ENCODE peak calls at places on chromosomes 12 and 14, in eight cellular contexts. D is astrocyte, X is pancreas, N is adrenal gland, E is tibial artery, Y is mucosa of descending colon, V is tibial nerve, J is fibroblast of lung. B is an unnamed sample.
A peak's percentile ranks its signal among the peaks of the same experiment; 100 is the strongest.

GRCh38 chr12:12786371-12786715 is 884 bp downstream of the APOLD1 start:
- DNase-seq in Y (no peak), V (no peak), X (no peak), D (no peak), N (no peak), J (no peak), E (no peak), B (no peak)

GRCh38 chr14:77603654-77604270 is 12.7 kb downstream of the SPTLC2 start:
- DNase-seq in D (peak; percentile 19), E (peak; percentile 58), X (no peak), Y (peak; percentile 71), J (peak; percentile 42), N (peak; percentile 24), V (peak; percentile 39), B (no peak)

GRCh38 chr12:88310069-88310468 is 168.0 kb downstream of the TMTC3 start:
- DNase-seq in V (peak; percentile 18), E (peak; percentile 38), D (peak; percentile 73), X (no peak), J (peak; percentile 78), Y (no peak), N (no peak), B (peak; percentile 62)

GRCh38 chr12:43638786-43639185 is 86.8 kb upstream of the ADAMTS20 start:
- DNase-seq in D (peak; percentile 47), X (no peak), N (no peak), Y (no peak), J (peak; percentile 51), E (no peak), V (no peak), B (no peak)

GRCh38 chr14:35045798-35046047 is 349 bp upstream of the FAM177A1 start:
- DNase-seq in X (no peak), V (no peak), E (no peak), N (no peak), J (no peak), D (no peak), Y (no peak), B (no peak)

GRCh38 chr12:75364918-75365317 is 26.0 kb upstream of the GLIPR1L2 start:
- DNase-seq in X (no peak), Y (no peak), N (no peak), J (no peak), E (no peak), D (no peak), V (no peak), B (peak; percentile 35)

GRCh38 chr14:78162202-78162601 is 8.0 kb upstream of the NRXN3 start:
- DNase-seq in J (peak; percentile 68), Y (no peak), V (no peak), D (peak; percentile 61), E (no peak), X (no peak), N (no peak), B (no peak)

GRCh38 chr14:65791551-65791981 is 379.0 kb downstream of the FUT8 start:
- DNase-seq in V (no peak), E (no peak), Y (no peak), J (peak; percentile 64), D (peak; percentile 56), X (no peak), N (no peak), B (no peak)

GRCh38 chr12:105492591-105492990 is 162.1 kb downstream of the C12orf75 start:
- DNase-seq in X (no peak), V (no peak), D (peak; percentile 96), Y (no peak), J (peak; percentile 95), N (no peak), E (no peak), B (peak; percentile 80)

GRCh38 chr12:68162374-68162773 is 2.8 kb upstream of the IFNG start:
- DNase-seq in J (peak; percentile 6), D (no peak), N (no peak), X (no peak), V (no peak), E (no peak), Y (no peak), B (no peak)

GRCh38 chr12:100926669-100927248 is 132.2 kb downstream of the ANO4 start:
- DNase-seq in Y (peak; percentile 41), N (peak; percentile 13), D (peak; percentile 15), J (peak; percentile 35), V (no peak), X (no peak), E (no peak), B (no peak)

GRCh38 chr14:76500011-76500410 is 124.1 kb downstream of the ESRRB start:
- DNase-seq in D (peak; percentile 44), Y (no peak), V (no peak), N (no peak), J (peak; percentile 62), X (no peak), E (no peak), B (no peak)

GRCh38 chr12:49892084-49892731 is 11.5 kb downstream of the FAIM2 start:
- DNase-seq in J (no peak), D (no peak), E (no peak), Y (no peak), N (no peak), X (no peak), V (no peak), B (no peak)

GRCh38 chr12:113103756-113104450 is 31.7 kb downstream of the RASAL1 start:
- DNase-seq in N (peak; percentile 59), Y (no peak), X (peak; percentile 73), E (no peak), D (no peak), J (no peak), V (no peak), B (no peak)

GRCh38 chr14:95260537-95261440 is 58.9 kb downstream of the CLMN start:
- DNase-seq in J (peak; percentile 88), N (no peak), D (peak; percentile 88), E (no peak), Y (no peak), X (no peak), V (no peak), B (no peak)

GRCh38 chr12:115140981-115141380 is 457.0 kb upstream of the TBX3 start:
- DNase-seq in Y (no peak), X (no peak), N (no peak), J (no peak), V (no peak), D (no peak), E (no peak), B (no peak)

GRCh38 chr12:101924647-101925046 is 47.3 kb downstream of the DRAM1 start:
- DNase-seq in E (no peak), N (no peak), X (no peak), Y (no peak), J (no peak), D (no peak), V (no peak), B (no peak)

GRCh38 chr12:45356822-45357546 is 141.1 kb downstream of the ANO6 start:
- DNase-seq in V (no peak), J (no peak), X (no peak), N (no peak), D (no peak), E (no peak), Y (no peak), B (no peak)
- H3K36me3 ChIP-seq in V (peaks cover 11% of the 10 kb centered on the region), J (no peaks in the 10 kb centered on the region), X (no peaks in the 10 kb centered on the region), N (no peaks in the 10 kb centered on the region), D (peaks cover 13% of the 10 kb centered on the region), E (no peaks in the 10 kb centered on the region), Y (no peaks in the 10 kb centered on the region), B (peaks cover 3% of the 10 kb centered on the region)

GRCh38 chr14:38257500-38257899 is 1.6 kb upstream of the CLEC14A start:
- DNase-seq in J (peak; percentile 22), N (no peak), D (no peak), V (no peak), Y (no peak), E (no peak), X (no peak), B (no peak)

GRCh38 chr14:38255673-38256357 is at the start of gene CLEC14A:
- DNase-seq in Y (peak; percentile 3), J (peak; percentile 35), D (peak; percentile 6), N (peak; percentile 29), E (peak; percentile 44), X (peak; percentile 61), V (peak; percentile 7), B (no peak)

GRCh38 chr14:38255408-38255672 is 553 bp downstream of the CLEC14A start:
- DNase-seq in Y (no peak), E (no peak), D (peak; percentile 10), X (peak; percentile 63), N (no peak), J (no peak), V (no peak), B (no peak)

GRCh38 chr14:38254565-38255407 is 1.1 kb downstream of the CLEC14A start:
- DNase-seq in N (no peak), D (no peak), J (peak; percentile 36), X (peak; percentile 52), Y (peak; percentile 3), V (no peak), E (no peak), B (no peak)

GRCh38 chr14:38256358-38256840 is 506 bp upstream of the CLEC14A start:
- DNase-seq in D (no peak), J (no peak), Y (no peak), N (no peak), V (peak; percentile 21), X (no peak), E (peak; percentile 49), B (no peak)
- H3K4me3 ChIP-seq in D (no peak overlapping the region), J (peak overlapping the region; percentile 54), Y (no peak overlapping the region), N (no peak overlapping the region), V (peak overlapping the region; percentile 37), X (no peak overlapping the region), E (peak overlapping the region; percentile 43), B (no peak overlapping the region)

DNA sequence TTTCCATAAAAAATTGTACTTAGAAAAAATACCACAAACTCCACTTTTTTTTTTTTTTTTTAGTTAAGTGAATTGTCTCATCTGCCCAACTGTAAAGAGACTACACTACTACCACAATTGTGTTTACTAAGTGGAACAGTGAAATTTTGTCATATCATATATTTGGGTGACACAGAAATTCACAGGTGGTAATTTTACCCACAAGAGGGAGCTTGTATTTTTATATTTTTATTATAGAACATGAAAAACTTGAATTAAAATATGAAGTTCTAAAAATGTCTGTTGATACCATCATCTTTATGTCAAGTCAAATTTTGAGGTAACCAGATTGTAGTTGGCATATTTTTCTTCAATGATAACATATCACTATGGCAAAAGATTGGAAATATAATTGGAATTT is 329.4 kb upstream of the SOX5 start:
- DNase-seq in N (no peak), X (no peak), Y (no peak), E (no peak), J (no peak), D (no peak), V (no peak), B (no peak)
- TF ChIP-seq CTCF in N (no peak), X (no peak), Y (no peak), E (no peak), J (no peak), D (no peak), V (no peak), B (no peak)

DNA sequence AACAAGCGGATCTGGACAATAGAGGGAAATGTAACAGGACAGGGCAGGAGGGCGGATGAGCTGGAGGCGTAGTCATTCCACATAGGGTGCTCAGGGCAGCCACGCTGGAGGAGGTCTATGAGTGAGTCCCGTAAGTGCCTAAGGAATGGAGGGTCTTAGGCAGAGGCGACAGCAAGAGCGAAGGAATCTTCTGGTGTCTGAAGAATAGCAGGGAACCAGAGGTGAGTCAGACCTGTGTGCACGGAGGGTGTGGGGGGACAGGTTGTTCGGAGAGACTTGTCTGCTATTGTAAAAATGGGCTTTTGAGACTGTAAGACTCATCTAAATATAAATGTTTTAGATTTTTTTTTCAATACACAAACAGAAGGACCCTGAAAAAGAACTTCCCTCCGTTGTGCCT is 70.6 kb downstream of the SETD3 start:
- DNase-seq in E (no peak), V (no peak), D (no peak), N (no peak), Y (no peak), J (no peak), X (no peak), B (no peak)
- H3K36me3 ChIP-seq in E (peaks cover 11% of the 10 kb centered on the region), V (peaks cover 77% of the 10 kb centered on the region), D (no peaks in the 10 kb centered on the region), N (no peaks in the 10 kb centered on the region), Y (no peaks in the 10 kb centered on the region), J (no peaks in the 10 kb centered on the region), X (no peaks in the 10 kb centered on the region), B (peaks cover 4% of the 10 kb centered on the region)

B was measured in BJ.